ENCODE peak calls at places on chromosomes 12 and 14, in ten cellular contexts. U is fibroblast of lung, R is heart left ventricle, O is bronchial epithelial cell, N is lower lobe of right lung, J is stomach, I is mesothelial cell of epicardium, X is AG09319, E is OCI-LY7, L is upper lobe of right lung. H is an unnamed sample.

GRCh38 chr14:60573943-60574496 is 65.1 kb downstream of the SIX6 start:
- DNase-seq in U (peak), X (peak), J (no peak), R (no peak), N (no peak), I (no peak), O (no peak), L (no peak), E (no peak), H (no peak)

GRCh38 chr12:113090740-113091139 is 34.2 kb downstream of the DTX1 start:
- DNase-seq in E (no peak), L (no peak), R (no peak), I (no peak), X (no peak), N (no peak), J (no peak), O (no peak), U (no peak), H (no peak)

GRCh38 chr14:34003691-34004090 is 52.8 kb upstream of the EGLN3 start:
- DNase-seq in X (no peak), N (no peak), I (no peak), R (peak), U (no peak), L (no peak), O (no peak), J (no peak), E (no peak), H (no peak)

GRCh38 chr12:69885656-69886055 is 60.6 kb downstream of the MYRFL start:
- DNase-seq in O (no peak), J (no peak), R (no peak), U (no peak), N (no peak), X (no peak), I (no peak), L (no peak), E (no peak), H (no peak)

GRCh38 chr14:63867926-63868921 is 15.4 kb downstream of the SYNE2 start:
- DNase-seq in J (no peak), L (no peak), I (no peak), X (no peak), U (peak), O (peak), N (no peak), R (no peak), E (peak), H (no peak)

GRCh38 chr12:48184549-48184922 is 1.1 kb downstream of the CCDC184 start:
- DNase-seq in R (no peak), U (no peak), J (no peak), N (no peak), L (no peak), I (no peak), E (no peak), O (no peak), X (no peak), H (peak)

GRCh38 chr14:51877807-51878206 is 17.4 kb downstream of the GNG2 start:
- DNase-seq in O (no peak), N (no peak), R (no peak), E (no peak), I (no peak), X (no peak), U (no peak), J (no peak), L (no peak), H (no peak)

GRCh38 chr14:38003746-38004609 is 203.7 kb upstream of the SSTR1 start:
- DNase-seq in I (no peak), O (no peak), X (no peak), L (no peak), R (no peak), E (no peak), N (no peak), U (no peak), J (no peak), H (no peak)

GRCh38 chr12:3595721-3596120 is 104.7 kb downstream of the PRMT8 start:
- DNase-seq in E (no peak), J (no peak), I (no peak), N (no peak), X (no peak), U (no peak), R (no peak), L (peak), O (no peak), H (no peak)

GRCh38 chr12:106839343-106839742 is 64.9 kb downstream of the RIC8B start:
- DNase-seq in R (no peak), L (no peak), X (no peak), I (no peak), N (no peak), U (no peak), E (no peak), O (no peak), J (no peak), H (no peak)

GRCh38 chr12:8030189-8030588 is 2.3 kb upstream of the FOXJ2 start:
- DNase-seq in N (no peak), L (no peak), J (no peak), E (no peak), R (no peak), I (no peak), O (no peak), X (no peak), U (no peak), H (no peak)

GRCh38 chr12:65643595-65644386 is 180.5 kb upstream of the HMGA2 start:
- DNase-seq in J (no peak), U (peak), X (no peak), R (no peak), L (no peak), E (no peak), O (peak), N (no peak), I (no peak), H (no peak)

GRCh38 chr14:55015006-55015405 is 11.9 kb downstream of the WDHD1 start:
- DNase-seq in N (no peak), R (no peak), L (no peak), E (no peak), J (no peak), U (no peak), I (no peak), X (no peak), O (peak), H (no peak)

GRCh38 chr12:13362260-13362841 is 165.8 kb downstream of the EMP1 start:
- DNase-seq in L (peak), I (no peak), X (no peak), J (peak), N (peak), E (peak), U (peak), O (peak), R (peak), H (peak)

GRCh38 chr14:89369656-89370055 is 47.4 kb downstream of the FOXN3 start:
- DNase-seq in X (no peak), U (no peak), L (no peak), J (no peak), N (no peak), I (no peak), O (no peak), R (no peak), E (no peak), H (no peak)

GRCh38 chr12:26554332-26554731 is 278.7 kb downstream of the ITPR2 start:
- DNase-seq in O (no peak), X (no peak), I (no peak), E (no peak), U (no peak), R (no peak), N (no peak), L (no peak), J (no peak), H (no peak)

GRCh38 chr14:57352771-57353170 is 37.6 kb upstream of the NAA30 start:
- DNase-seq in N (no peak), J (no peak), L (no peak), R (no peak), O (peak), I (no peak), U (no peak), X (no peak), E (no peak), H (no peak)

GRCh38 chr12:124359671-124360581 is 65.0 kb downstream of the RFLNA start:
- DNase-seq in I (no peak), X (no peak), N (peak), L (peak), R (peak), U (no peak), J (peak), O (no peak), E (no peak), H (no peak)

GRCh38 chr12:108850854-108851573 is 6.4 kb downstream of the SSH1 start:
- DNase-seq in O (no peak), L (no peak), X (no peak), I (no peak), N (peak), U (peak), E (peak), J (no peak), R (peak), H (peak)

GRCh38 chr14:67420102-67420739 is 8.3 kb upstream of the PLEK2 start:
- DNase-seq in L (no peak), J (no peak), U (no peak), N (no peak), E (peak), O (no peak), X (no peak), R (no peak), I (no peak), H (no peak)

GRCh38 chr12:54701940-54702592 is 53.9 kb upstream of the DCD start:
- DNase-seq in R (no peak), X (peak), U (peak), I (no peak), N (no peak), E (peak), L (no peak), J (no peak), O (peak), H (no peak)

DNA sequence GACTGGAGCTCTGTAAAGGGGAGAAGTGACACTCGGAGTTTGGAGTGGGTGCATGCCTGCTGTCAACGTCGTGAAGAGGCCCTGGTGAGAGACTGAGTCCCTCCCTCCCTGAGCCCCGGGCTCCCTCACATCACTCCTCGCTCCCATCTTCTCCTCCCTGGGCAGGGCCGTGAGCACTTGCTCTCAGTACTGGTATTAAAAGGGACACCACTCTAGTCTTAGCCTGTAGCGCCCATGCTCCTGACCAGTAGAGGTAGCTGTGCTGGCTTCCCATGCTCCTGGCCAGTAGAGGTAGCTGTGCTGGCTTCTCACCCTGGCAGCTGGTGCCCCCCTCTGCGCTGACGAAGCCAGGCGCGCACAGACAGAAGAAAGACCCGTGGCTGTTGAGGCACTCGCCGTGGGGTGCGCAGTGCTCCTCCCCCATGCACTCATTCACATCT is 14.7 kb downstream of the ISCA2 start:
- DNase-seq in U (no peak), N (no peak), L (peak), J (no peak), X (no peak), O (no peak), I (no peak), R (no peak), E (no peak), H (no peak)
- TF ChIP-seq CTCF in U (peak), N (no peak), L (no peak), J (no peak), X (peak), O (peak), I (no peak), R (no peak), E (peak), H (no peak)

GRCh38 chr12:105384220-105384619 is 53.7 kb downstream of the C12orf75 start:
- DNase-seq in I (no peak), O (no peak), X (no peak), R (no peak), E (no peak), J (no peak), U (no peak), L (no peak), N (no peak), H (no peak)

GRCh38 chr12:105382771-105383632 is 52.5 kb downstream of the C12orf75 start:
- DNase-seq in E (peak), U (peak), I (no peak), O (peak), L (no peak), X (peak), R (peak), N (no peak), J (no peak), H (no peak)

GRCh38 chr12:105377077-105377476 is 46.6 kb downstream of the C12orf75 start:
- DNase-seq in J (no peak), O (no peak), U (no peak), E (no peak), X (no peak), L (no peak), I (no peak), R (no peak), N (no peak), H (no peak)

DNA sequence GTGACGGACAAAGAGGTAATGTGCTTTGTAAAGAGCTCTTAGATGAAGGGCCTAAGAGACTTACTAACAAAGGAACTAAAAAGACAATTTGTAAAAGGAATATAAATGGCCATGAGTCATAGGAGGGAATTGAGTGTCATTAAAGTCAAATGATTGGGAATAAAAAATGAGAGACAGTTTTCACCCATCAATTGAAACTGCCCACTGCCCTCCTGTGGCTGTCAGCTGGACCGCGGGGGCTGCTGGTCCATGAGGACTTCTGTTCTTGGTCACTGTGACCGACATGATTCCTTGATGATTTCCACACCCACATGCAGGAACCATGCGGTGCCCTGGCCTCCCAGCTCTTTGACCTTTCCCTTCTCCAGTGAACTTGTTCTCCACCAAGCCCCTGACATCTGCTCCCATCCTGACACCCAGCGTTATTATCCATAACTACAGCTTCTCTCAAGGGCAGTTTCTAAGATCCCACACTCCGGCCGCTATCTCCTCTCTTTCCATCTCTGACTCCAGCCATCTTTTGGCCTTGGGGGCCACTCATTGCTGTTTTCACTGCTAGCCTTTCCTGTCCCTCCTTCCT is 48.4 kb downstream of the C12orf75 start:
- DNase-seq in I (no peak), X (no peak), L (no peak), O (no peak), N (no peak), J (no peak), E (peak), R (no peak), U (peak), H (no peak)
- TF ChIP-seq CTCF in I (no peak), X (peak), L (no peak), O (peak), N (no peak), J (no peak), E (peak), R (no peak), U (peak), H (no peak)

DNA sequence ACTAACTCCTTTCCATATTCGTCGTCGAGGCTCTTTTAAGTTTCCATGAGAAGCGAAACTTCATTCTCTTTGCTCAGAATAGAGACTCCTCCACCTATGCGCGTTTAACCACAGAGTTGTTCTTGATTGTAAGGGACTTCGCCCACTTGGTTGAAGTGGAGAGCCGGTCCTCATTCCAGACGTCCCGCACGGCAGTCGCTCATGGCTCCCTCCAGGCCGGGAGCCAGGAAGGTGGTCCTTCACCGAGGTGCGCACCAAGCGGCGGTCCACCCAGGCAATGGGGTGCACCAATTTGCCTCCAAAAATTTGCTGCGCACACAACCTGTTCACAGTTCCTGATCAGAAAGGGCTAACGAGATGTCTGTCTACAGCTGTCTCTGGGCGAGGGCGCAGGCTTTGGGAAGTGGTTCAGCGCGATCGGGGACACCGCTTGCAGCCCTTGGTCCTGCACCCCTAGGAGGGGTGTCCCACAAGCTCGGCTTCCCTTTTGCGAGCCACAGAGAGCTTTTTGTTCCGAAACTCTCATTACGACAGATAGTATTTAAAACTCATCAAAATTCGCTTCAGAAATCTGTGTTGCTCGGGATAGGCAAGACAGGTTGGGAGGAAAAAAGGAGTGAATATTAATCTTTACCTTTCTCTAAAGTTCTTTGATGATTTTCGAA is 6.5 kb upstream of the ALX1 start:
- DNase-seq in L (peak), J (no peak), X (no peak), O (no peak), R (no peak), N (no peak), U (no peak), E (no peak), I (no peak), H (no peak)
- TF ChIP-seq CTCF in L (no peak), J (no peak), X (no peak), O (no peak), R (no peak), N (no peak), U (no peak), E (no peak), I (no peak), H (no peak)

DNA sequence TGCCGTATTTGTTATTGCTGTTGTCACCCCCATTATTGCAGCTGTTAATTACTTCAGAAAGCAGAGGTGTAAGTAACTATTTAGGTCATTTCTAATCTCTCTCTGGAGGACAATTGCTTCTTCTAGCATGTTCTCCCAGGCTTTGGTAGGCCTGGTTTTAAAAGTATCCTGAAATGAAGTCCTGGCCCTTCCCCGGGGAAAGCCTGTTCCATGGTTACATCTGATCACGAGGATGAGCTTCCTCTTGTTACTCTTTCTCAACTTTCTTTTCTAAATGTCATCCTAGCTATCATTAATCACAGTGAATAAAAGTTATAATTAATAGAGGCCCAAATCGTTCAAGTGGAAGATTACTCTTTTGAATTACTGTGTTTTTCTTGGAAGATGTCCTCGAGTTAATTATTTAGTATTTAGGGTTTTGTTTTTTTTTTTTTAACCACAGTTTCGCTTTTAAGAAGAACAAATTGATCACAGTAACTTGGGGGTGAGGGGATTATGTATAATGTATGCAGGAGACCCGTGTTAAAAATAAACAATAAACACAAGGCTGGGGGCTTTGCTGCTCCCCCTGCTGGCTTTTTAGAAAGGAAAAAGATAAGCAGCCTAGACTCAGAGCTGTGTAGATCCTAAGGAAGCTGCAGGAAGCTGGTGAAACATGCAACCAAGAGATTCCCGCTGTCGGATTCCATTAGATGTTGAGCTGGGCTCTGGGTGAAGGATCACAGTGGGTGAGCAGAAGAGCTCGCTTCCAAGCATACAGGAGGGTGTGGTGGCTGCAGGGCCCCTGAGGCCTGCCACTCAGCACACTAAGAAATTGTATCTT is 420.1 kb downstream of the FUT8 start:
- DNase-seq in N (no peak), L (no peak), E (peak), O (no peak), J (no peak), R (no peak), X (no peak), I (no peak), U (peak), H (no peak)
- TF ChIP-seq CTCF in N (no peak), L (no peak), E (peak), O (no peak), J (no peak), R (no peak), X (peak), I (no peak), U (peak), H (no peak)

DNA sequence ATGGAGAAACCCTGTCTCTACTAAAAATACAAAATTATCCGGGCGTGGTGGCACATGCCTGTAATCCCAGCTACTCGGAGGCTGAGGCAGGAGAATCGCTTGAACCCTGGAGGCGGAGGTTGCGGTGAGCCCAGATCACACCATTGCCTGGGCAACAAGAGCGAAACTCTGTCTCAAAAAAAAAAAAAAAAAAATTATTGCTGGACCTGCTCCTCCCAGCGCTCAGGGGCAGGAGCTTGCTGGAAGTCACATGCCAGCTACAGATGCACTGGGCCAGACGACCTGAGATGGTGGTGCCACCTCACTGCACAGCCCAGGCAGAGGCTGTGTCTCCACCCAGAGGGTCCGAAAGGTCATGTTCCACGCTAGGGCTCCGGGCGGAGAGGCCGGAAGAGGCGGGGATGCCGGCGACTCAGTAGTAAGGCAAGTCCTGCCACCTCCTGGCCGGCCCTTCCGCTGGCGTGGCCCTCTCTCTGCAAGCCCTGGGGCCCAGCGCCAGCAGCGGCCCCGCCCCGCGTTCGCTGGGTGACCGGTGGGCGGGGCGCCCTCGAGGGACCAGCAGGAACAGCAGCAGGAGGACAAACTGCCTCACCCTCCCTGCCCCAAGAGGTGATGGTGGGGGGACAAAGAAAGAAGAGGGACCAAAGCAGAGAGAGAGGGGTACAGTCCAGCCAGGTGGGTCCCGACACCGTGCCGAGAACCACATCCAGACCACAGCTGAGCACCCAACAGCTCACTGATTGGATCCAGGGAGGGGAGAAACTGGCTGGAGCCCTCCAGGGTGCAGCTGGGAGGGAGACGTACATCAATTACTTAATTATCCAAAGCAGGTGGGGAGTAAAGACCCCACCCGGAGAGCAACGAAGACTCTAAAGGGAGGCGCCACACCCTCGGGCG is 3.6 kb upstream of the RHOF start:
- DNase-seq in X (peak), N (peak), R (peak), O (no peak), J (peak), I (no peak), L (peak), E (no peak), U (peak), H (no peak)
- TF ChIP-seq CTCF in X (peak), N (peak), R (peak), O (peak), J (no peak), I (no peak), L (peak), E (no peak), U (peak), H (no peak)